ENCODE peak calls at places on chromosome 18, in eight cellular contexts. Z, G, S, B, W, M, H and L are unnamed samples.

GRCh38 chr18:42113529-42114191 is 158.6 kb downstream of the PIK3C3 start:
- DNase-seq in Z (peak; percentile 39), G (no peak), S (no peak), B (no peak), W (no peak), M (no peak), H (no peak), L (no peak)

GRCh38 chr18:48723837-48724236 is 185.0 kb downstream of the CTIF start:
- DNase-seq in Z (no peak), G (no peak), S (no peak), B (no peak), W (no peak), M (no peak), H (no peak), L (no peak)

GRCh38 chr18:23415530-23415929 is 37.6 kb upstream of the RIOK3 start:
- DNase-seq in Z (no peak), G (no peak), S (no peak), B (no peak), W (no peak), M (no peak), H (no peak), L (no peak)

GRCh38 chr18:6327485-6327884 is 87.2 kb downstream of the L3MBTL4 start:
- DNase-seq in Z (no peak), G (no peak), S (no peak), B (no peak), W (no peak), M (no peak), H (no peak), L (no peak)

GRCh38 chr18:60060578-60060977 is 160.8 kb downstream of the PMAIP1 start:
- DNase-seq in Z (no peak), G (no peak), S (no peak), B (no peak), W (no peak), M (no peak), H (no peak), L (no peak)

GRCh38 chr18:60172030-60172429 is 200.5 kb downstream of the MC4R start:
- DNase-seq in Z (no peak), G (no peak), S (no peak), B (no peak), W (no peak), M (no peak), H (no peak), L (no peak)

GRCh38 chr18:2970762-2971659 is 41.9 kb downstream of the LPIN2 start:
- DNase-seq in Z (peak; percentile 25), G (peak; percentile 50), S (no peak), B (no peak), W (no peak), M (no peak), H (no peak), L (no peak)

GRCh38 chr18:79884963-79885728 is 66.3 kb downstream of the SLC66A2 start:
- DNase-seq in Z (no peak), G (no peak), S (no peak), B (peak; percentile 41), W (peak; percentile 9), M (no peak), H (no peak), L (peak; percentile 45)

GRCh38 chr18:74529811-74530583 is 4.3 kb upstream of the CNDP1 start:
- DNase-seq in Z (no peak), G (no peak), S (no peak), B (peak; percentile 59), W (no peak), M (no peak), H (no peak), L (no peak)

GRCh38 chr18:57083485-57083884 is 63.4 kb upstream of the BOD1L2 start:
- DNase-seq in Z (no peak), G (no peak), S (no peak), B (no peak), W (no peak), M (no peak), H (no peak), L (no peak)

GRCh38 chr18:57084331-57085298 is 62.3 kb upstream of the BOD1L2 start:
- DNase-seq in Z (no peak), G (no peak), S (no peak), B (no peak), W (no peak), M (no peak), H (no peak), L (no peak)

GRCh38 chr18:57088883-57089282 is 58.0 kb upstream of the BOD1L2 start:
- DNase-seq in Z (no peak), G (no peak), S (no peak), B (no peak), W (no peak), M (no peak), H (no peak), L (no peak)

GRCh38 chr18:57087985-57088384 is 58.9 kb upstream of the BOD1L2 start:
- DNase-seq in Z (no peak), G (no peak), S (no peak), B (no peak), W (no peak), M (no peak), H (no peak), L (no peak)

GRCh38 chr18:57086163-57086562 is 60.7 kb upstream of the BOD1L2 start:
- DNase-seq in Z (no peak), G (no peak), S (no peak), B (no peak), W (no peak), M (no peak), H (no peak), L (no peak)
- H3K4me1 ChIP-seq in Z (no peaks in the 10 kb centered on the region), G (no peaks in the 10 kb centered on the region), S (peaks cover 18% of the 10 kb centered on the region), B (no peaks in the 10 kb centered on the region), W (no peaks in the 10 kb centered on the region), M (no peaks in the 10 kb centered on the region), H (peaks cover 16% of the 10 kb centered on the region), L (no peaks in the 10 kb centered on the region)

DNA sequence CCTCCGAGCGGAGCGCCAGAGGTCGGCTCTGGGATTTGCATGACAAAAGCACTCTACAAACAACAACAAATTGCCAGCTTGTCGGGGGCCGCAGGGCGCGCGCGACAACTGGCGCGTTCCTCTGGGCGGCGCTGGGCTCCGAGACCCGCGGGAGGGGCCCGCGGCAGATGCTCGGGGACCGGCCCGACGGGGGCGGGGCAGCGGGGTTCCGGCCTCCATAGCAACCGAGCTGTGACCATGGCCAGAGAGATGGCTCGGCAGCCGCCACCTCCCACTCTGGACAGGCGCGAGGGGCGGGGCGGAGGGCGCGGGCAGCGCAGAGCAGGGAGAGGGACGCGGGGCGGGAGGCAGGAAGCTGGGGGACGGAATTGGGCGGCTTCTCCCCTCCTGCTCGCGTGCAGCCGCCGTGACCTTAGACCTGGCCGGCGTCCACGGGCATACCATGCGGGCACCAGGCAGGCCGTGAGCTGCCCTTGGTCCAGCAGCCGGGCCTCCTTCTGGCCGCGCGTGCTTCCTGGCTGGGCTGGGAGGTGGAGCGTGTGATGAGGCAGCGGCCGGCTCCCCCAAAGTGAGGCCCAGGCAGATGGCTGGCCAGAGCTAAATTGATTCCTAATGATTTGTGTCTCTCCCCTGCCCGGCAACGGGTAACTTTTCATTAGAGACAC is 171.5 kb downstream of the CELF4 start:
- DNase-seq in Z (peak; percentile 76), G (no peak), S (no peak), B (peak; percentile 94), W (peak; percentile 78), M (no peak), H (no peak), L (peak; percentile 80)
- H3K4me3 ChIP-seq in Z (peak overlapping the region; percentile 29), G (no peak overlapping the region), S (no peak overlapping the region), B (peak overlapping the region; percentile 21), W (peak overlapping the region; percentile 48), M (peak overlapping the region; percentile 51), H (no peak overlapping the region), L (peak overlapping the region; percentile 59)

GRCh38 chr18:70291295-70291574 is 2.4 kb downstream of the SOCS6 start:
- DNase-seq in Z (no peak), G (no peak), S (no peak), B (no peak), W (no peak), M (no peak), H (no peak), L (no peak)
- H3K4me1 ChIP-seq in Z (peaks cover 17% of the 10 kb centered on the region), G (peaks cover 2% of the 10 kb centered on the region), S (no peaks in the 10 kb centered on the region), B (peaks cover 15% of the 10 kb centered on the region), W (peaks cover 14% of the 10 kb centered on the region), M (peaks cover 7% of the 10 kb centered on the region), H (peaks cover 4% of the 10 kb centered on the region), L (peaks cover 59% of the 10 kb centered on the region)

DNA sequence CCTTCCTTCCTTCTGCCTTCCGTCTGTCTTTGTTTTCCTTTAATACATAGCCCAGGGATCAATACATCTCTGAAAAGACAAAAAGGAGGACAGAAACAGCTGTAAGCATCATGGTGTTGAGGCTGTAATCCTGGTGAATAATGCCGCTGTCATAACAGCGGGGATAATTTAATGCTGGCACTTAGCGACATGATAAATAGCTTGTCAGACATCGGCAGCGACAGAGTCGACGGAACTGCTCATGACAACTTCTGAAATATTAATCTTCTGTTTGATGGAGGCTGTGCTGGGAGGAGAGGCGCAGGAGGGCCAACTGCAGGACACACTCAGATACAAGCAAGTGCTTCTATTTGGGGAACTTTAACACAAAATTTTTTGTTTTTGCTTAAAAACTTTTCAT is 602.1 kb downstream of the GALR1 start:
- DNase-seq in Z (no peak), G (no peak), S (no peak), B (no peak), W (no peak), M (no peak), H (no peak), L (no peak)
- H3K4me3 ChIP-seq in Z (no peak overlapping the region), G (no peak overlapping the region), S (no peak overlapping the region), B (no peak overlapping the region), W (no peak overlapping the region), M (no peak overlapping the region), H (no peak overlapping the region), L (no peak overlapping the region)

DNA sequence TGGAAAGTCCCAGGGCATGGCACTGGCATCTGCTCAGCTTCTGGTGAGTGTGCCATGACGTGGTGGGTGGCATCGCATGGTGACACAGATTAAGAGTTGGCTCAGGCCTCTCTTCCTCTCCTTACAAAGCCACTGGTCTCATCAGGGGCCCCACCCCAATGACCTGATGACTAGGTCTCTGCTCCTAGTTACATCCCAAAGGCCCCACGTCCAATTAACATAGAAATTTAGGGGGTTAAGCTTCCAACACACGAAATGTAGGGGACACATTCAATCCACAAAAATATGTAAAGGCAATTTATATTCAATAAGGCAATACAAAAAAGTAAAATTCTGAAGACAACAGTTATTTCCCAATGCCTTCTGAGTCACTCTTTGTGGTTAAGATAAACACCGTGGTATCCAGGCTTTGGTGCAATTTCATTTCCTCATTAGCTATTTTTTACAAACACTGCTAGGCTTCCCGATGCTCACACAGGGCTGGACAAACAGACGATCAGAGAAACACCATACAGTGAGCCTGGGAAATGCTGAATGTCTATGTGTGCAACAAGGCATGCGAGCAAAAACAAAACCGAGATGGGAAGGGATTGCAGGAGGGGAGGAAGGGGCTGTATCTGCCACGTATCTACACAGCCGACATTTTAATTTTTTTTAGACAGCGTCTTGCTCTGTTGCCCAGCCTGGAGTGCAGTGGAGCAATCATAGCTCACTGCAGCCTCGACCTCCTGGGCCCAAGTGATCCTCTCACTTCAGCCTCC is 67.2 kb downstream of the MBP start:
- DNase-seq in Z (peak; percentile 94), G (peak; percentile 65), S (no peak), B (no peak), W (peak; percentile 41), M (no peak), H (no peak), L (peak; percentile 79)
- H3K4me1 ChIP-seq in Z (peaks cover 49% of the 10 kb centered on the region), G (peaks cover 94% of the 10 kb centered on the region), S (peaks cover 99% of the 10 kb centered on the region), B (peaks cover 14% of the 10 kb centered on the region), W (peaks cover 25% of the 10 kb centered on the region), M (peaks cover 4% of the 10 kb centered on the region), H (peaks cover 93% of the 10 kb centered on the region), L (peaks cover 42% of the 10 kb centered on the region)